ENCODE peak calls at places on chromosomes 5 and 9, in five cellular contexts. One of them, this sample, is unnamed.

GRCh38 chr9:84860423-84861115 is 191.0 kb downstream of the NTRK2 start:
- DNase-seq in iris pigment epithelial cell: no peak
- DNase-seq in NCI-H460: no peak
- DNase-seq in stimulated activated CD8-positive, alpha-beta memory T cell treated with anti-CD3 and anti-CD28 coated beads, Interleukin-4, amount 100 ng/mL, for 1 hour: no peak
- DNase-seq in CD4-positive, CD25-positive, alpha-beta regulatory T cell: no peak
- DNase-seq in this sample: no peak

GRCh38 chr5:153965102-153965645 is 73.5 kb downstream of the FAM114A2 start:
- DNase-seq in iris pigment epithelial cell: peak; percentile 44
- DNase-seq in NCI-H460: peak; percentile 71
- DNase-seq in stimulated activated CD8-positive, alpha-beta memory T cell treated with anti-CD3 and anti-CD28 coated beads, Interleukin-4, amount 100 ng/mL, for 1 hour: no peak
- DNase-seq in CD4-positive, CD25-positive, alpha-beta regulatory T cell: peak; percentile 45
- DNase-seq in this sample: peak; percentile 68

GRCh38 chr9:114513952-114514267 is 8.6 kb upstream of the WHRN start:
- DNase-seq in iris pigment epithelial cell: no peak
- DNase-seq in NCI-H460: no peak
- DNase-seq in stimulated activated CD8-positive, alpha-beta memory T cell treated with anti-CD3 and anti-CD28 coated beads, Interleukin-4, amount 100 ng/mL, for 1 hour: no peak
- DNase-seq in CD4-positive, CD25-positive, alpha-beta regulatory T cell: no peak
- DNase-seq in this sample: no peak

GRCh38 chr5:37005946-37006540 is 129.5 kb downstream of the NIPBL start:
- DNase-seq in iris pigment epithelial cell: peak; percentile 39
- DNase-seq in NCI-H460: peak; percentile 14
- DNase-seq in stimulated activated CD8-positive, alpha-beta memory T cell treated with anti-CD3 and anti-CD28 coated beads, Interleukin-4, amount 100 ng/mL, for 1 hour: no peak
- DNase-seq in CD4-positive, CD25-positive, alpha-beta regulatory T cell: peak; percentile 38
- DNase-seq in this sample: no peak

GRCh38 chr9:35481347-35481975 is 8.4 kb upstream of the RUSC2 start:
- DNase-seq in iris pigment epithelial cell: peak; percentile 74
- DNase-seq in NCI-H460: peak; percentile 40
- DNase-seq in stimulated activated CD8-positive, alpha-beta memory T cell treated with anti-CD3 and anti-CD28 coated beads, Interleukin-4, amount 100 ng/mL, for 1 hour: no peak
- DNase-seq in CD4-positive, CD25-positive, alpha-beta regulatory T cell: peak; percentile 26
- DNase-seq in this sample: peak; percentile 53

GRCh38 chr9:4642351-4642750 is 19.7 kb upstream of the PLPP6 start:
- DNase-seq in iris pigment epithelial cell: no peak
- DNase-seq in NCI-H460: no peak
- DNase-seq in stimulated activated CD8-positive, alpha-beta memory T cell treated with anti-CD3 and anti-CD28 coated beads, Interleukin-4, amount 100 ng/mL, for 1 hour: no peak
- DNase-seq in CD4-positive, CD25-positive, alpha-beta regulatory T cell: no peak
- DNase-seq in this sample: no peak

GRCh38 chr5:51944500-51945125 is 561.4 kb downstream of the ISL1 start:
- DNase-seq in iris pigment epithelial cell: no peak
- DNase-seq in NCI-H460: no peak
- DNase-seq in stimulated activated CD8-positive, alpha-beta memory T cell treated with anti-CD3 and anti-CD28 coated beads, Interleukin-4, amount 100 ng/mL, for 1 hour: no peak
- DNase-seq in CD4-positive, CD25-positive, alpha-beta regulatory T cell: no peak
- DNase-seq in this sample: no peak

GRCh38 chr5:83567741-83568530 is 96.4 kb downstream of the VCAN start:
- DNase-seq in iris pigment epithelial cell: peak; percentile 95
- DNase-seq in NCI-H460: no peak
- DNase-seq in stimulated activated CD8-positive, alpha-beta memory T cell treated with anti-CD3 and anti-CD28 coated beads, Interleukin-4, amount 100 ng/mL, for 1 hour: no peak
- DNase-seq in CD4-positive, CD25-positive, alpha-beta regulatory T cell: no peak
- DNase-seq in this sample: no peak

GRCh38 chr5:10556331-10556807 is 7.5 kb upstream of the ANKRD33B start:
- DNase-seq in iris pigment epithelial cell: peak; percentile 80
- DNase-seq in NCI-H460: no peak
- DNase-seq in stimulated activated CD8-positive, alpha-beta memory T cell treated with anti-CD3 and anti-CD28 coated beads, Interleukin-4, amount 100 ng/mL, for 1 hour: no peak
- DNase-seq in CD4-positive, CD25-positive, alpha-beta regulatory T cell: no peak
- DNase-seq in this sample: no peak

GRCh38 chr5:15943487-15943886 is 236.1 kb downstream of the MARCHF11 start:
- DNase-seq in iris pigment epithelial cell: peak; percentile 70
- DNase-seq in NCI-H460: no peak
- DNase-seq in stimulated activated CD8-positive, alpha-beta memory T cell treated with anti-CD3 and anti-CD28 coated beads, Interleukin-4, amount 100 ng/mL, for 1 hour: no peak
- DNase-seq in CD4-positive, CD25-positive, alpha-beta regulatory T cell: no peak
- DNase-seq in this sample: no peak

GRCh38 chr5:94422819-94423218 is 195.6 kb downstream of the KIAA0825 start:
- DNase-seq in iris pigment epithelial cell: peak; percentile 73
- DNase-seq in NCI-H460: no peak
- DNase-seq in stimulated activated CD8-positive, alpha-beta memory T cell treated with anti-CD3 and anti-CD28 coated beads, Interleukin-4, amount 100 ng/mL, for 1 hour: no peak
- DNase-seq in CD4-positive, CD25-positive, alpha-beta regulatory T cell: no peak
- DNase-seq in this sample: no peak

GRCh38 chr5:135964670-135965320 is 10.0 kb upstream of the LECT2 start:
- DNase-seq in iris pigment epithelial cell: peak; percentile 27
- DNase-seq in NCI-H460: no peak
- DNase-seq in stimulated activated CD8-positive, alpha-beta memory T cell treated with anti-CD3 and anti-CD28 coated beads, Interleukin-4, amount 100 ng/mL, for 1 hour: no peak
- DNase-seq in CD4-positive, CD25-positive, alpha-beta regulatory T cell: no peak
- DNase-seq in this sample: no peak

This sample was measured in RPMI8226.